ENCODE peak calls at places on chromosome 13, in four cellular contexts. E, O, R and K are unnamed samples.

GRCh38 chr13:106998664-106999063 is 430.7 kb upstream of the ARGLU1 start:
- DNase-seq in R (no peak), E (no peak), O (no peak), K (no peak)

GRCh38 chr13:53683146-53683545 is 654.5 kb downstream of the OLFM4 start:
- DNase-seq in R (no peak), E (no peak), O (no peak), K (no peak)

GRCh38 chr13:102402292-102402691 is 444 bp upstream of the FGF14 start:
- DNase-seq in R (no peak), O (peak), E (no peak), K (peak)

GRCh38 chr13:20672772-20673171 is 30.7 kb upstream of the IL17D start:
- DNase-seq in R (no peak), E (no peak), O (no peak), K (peak)

GRCh38 chr13:23399254-23399796 is 34.2 kb downstream of the SACS start:
- DNase-seq in E (no peak), R (no peak), O (no peak), K (no peak)

GRCh38 chr13:85798999-85799646 is at the start of gene SLITRK6:
- DNase-seq in E (no peak), O (no peak), R (no peak), K (peak)

GRCh38 chr13:46172531-46172991 is 9.4 kb downstream of the LCP1 start:
- DNase-seq in O (no peak), R (no peak), E (no peak), K (no peak)

GRCh38 chr13:113155982-113156655 is 2.3 kb upstream of the PROZ start:
- DNase-seq in O (no peak), E (no peak), R (no peak), K (no peak)

GRCh38 chr13:30551194-30551593 is 66.5 kb upstream of the USPL1 start:
- DNase-seq in R (peak), E (no peak), O (no peak), K (no peak)

GRCh38 chr13:40113644-40114304 is 458.3 kb downstream of the COG6 start:
- DNase-seq in E (no peak), O (no peak), R (no peak), K (peak)